ENCODE peak calls at places on chromosomes 4 and X, in nine cellular contexts. W is non-pigmented ciliary epithelial cell, K is cerebellar cortex, O is cardiac septum, C is ecto neural progenitor cell, E is keratinocyte, G is HL-60, I is GM23248, A is psoas muscle. X is an unnamed sample.

GRCh38 chr4:137688651-137689050 is 156.4 kb upstream of the PCDH18 start:
- DNase-seq in G (no peak), E (no peak), A (no peak), W (no peak), O (no peak), K (no peak), I (no peak), C (no peak), X (no peak)

GRCh38 chrX:34638116-34638515 is 19.0 kb downstream of the TMEM47 start:
- DNase-seq in E (no peak), C (no peak), G (no peak), A (no peak), K (peak; percentile 5), I (peak; percentile 44), O (no peak), W (no peak), X (no peak)

GRCh38 chrX:10387011-10387410 is 230.2 kb downstream of the CLCN4 start:
- DNase-seq in E (no peak), G (no peak), O (no peak), K (no peak), A (no peak), C (no peak), W (no peak), I (peak; percentile 55), X (no peak)

GRCh38 chrX:110004210-110004609 is 1.3 kb downstream of the TMEM164 start:
- DNase-seq in C (no peak), W (no peak), E (no peak), K (no peak), G (no peak), O (no peak), A (peak; percentile 64), I (no peak), X (no peak)

GRCh38 chr4:68597489-68597888 is 21.4 kb upstream of the UGT2B17 start:
- DNase-seq in G (no peak), O (no peak), A (no peak), E (no peak), I (no peak), C (no peak), W (no peak), K (no peak), X (no peak)

GRCh38 chr4:159238631-159239030 is 135.8 kb downstream of the RAPGEF2 start:
- DNase-seq in A (no peak), I (peak; percentile 55), G (no peak), K (no peak), W (no peak), C (no peak), E (no peak), O (no peak), X (no peak)

GRCh38 chrX:68831405-68832100 is 2.7 kb downstream of the EFNB1 start:
- DNase-seq in O (peak; percentile 75), C (no peak), G (no peak), I (no peak), A (no peak), K (no peak), W (no peak), E (no peak), X (no peak)

GRCh38 chrX:10414872-10415703 is 205.3 kb downstream of the MID1 start:
- DNase-seq in G (no peak), A (no peak), I (peak; percentile 37), O (no peak), C (no peak), K (no peak), W (no peak), E (no peak), X (no peak)

GRCh38 chr4:143232277-143232676 is 47.6 kb downstream of the USP38 start:
- DNase-seq in O (no peak), G (no peak), K (no peak), E (no peak), C (no peak), W (no peak), I (no peak), A (no peak), X (no peak)

GRCh38 chrX:154096140-154097002 is 1.1 kb downstream of the MECP2 start:
- DNase-seq in O (no peak), G (no peak), W (no peak), A (no peak), E (no peak), K (peak; percentile 38), I (peak; percentile 71), C (no peak), X (no peak)

GRCh38 chr4:108049406-108049805 is 59.7 kb downstream of the HADH start:
- DNase-seq in O (no peak), C (no peak), I (no peak), K (no peak), A (no peak), E (no peak), G (no peak), W (no peak), X (no peak)

GRCh38 chr4:74654230-74654681 is 140.1 kb downstream of the BTC start:
- DNase-seq in G (peak; percentile 67), W (peak; percentile 45), A (no peak), I (no peak), O (no peak), C (no peak), E (peak; percentile 82), K (no peak), X (no peak)

GRCh38 chr4:185232370-185232769 is 23.0 kb downstream of the SNX25 start:
- DNase-seq in A (no peak), E (no peak), I (peak; percentile 50), O (no peak), C (no peak), W (no peak), G (no peak), K (no peak), X (no peak)

GRCh38 chrX:72495041-72495440 is 77.6 kb downstream of the HDAC8 start:
- DNase-seq in K (no peak), O (no peak), A (no peak), I (peak; percentile 1), C (no peak), G (no peak), E (no peak), W (no peak), X (no peak)

GRCh38 chr4:114250439-114250891 is 271.0 kb upstream of the ARSJ start:
- DNase-seq in E (no peak), O (no peak), G (no peak), W (no peak), C (no peak), A (no peak), K (no peak), I (no peak), X (no peak)

GRCh38 chr4:19700951-19701350 is 550.8 kb upstream of the SLIT2 start:
- DNase-seq in I (peak; percentile 44), W (no peak), E (no peak), O (no peak), A (no peak), C (no peak), G (no peak), K (no peak), X (no peak)

GRCh38 chr4:7154351-7154981 is 37.9 kb upstream of the SORCS2 start:
- DNase-seq in C (no peak), E (no peak), W (no peak), A (peak; percentile 31), I (no peak), K (no peak), G (no peak), O (peak; percentile 50), X (no peak)

X was measured in activated T-helper 9 cell treated with anti-CD3 and anti-CD28 coated beads, Interleukin-2, amount 50 U/mL, for 16 hours.